ENCODE peak calls at places on chromosomes 3 and 15, in eight cellular contexts. One of them, this sample, is unnamed.

GRCh38 chr15:57505949-57506391 is 85.7 kb upstream of the MYZAP start:
- DNase-seq in colonic mucosa: peak; percentile 82
- DNase-seq in mammary epithelial cell: peak; percentile 69
- DNase-seq in HepG2: no peak
- DNase-seq in CD8-positive, alpha-beta memory T cell: no peak
- DNase-seq in breast epithelium: peak; percentile 72
- DNase-seq in pancreas: peak; percentile 92
- DNase-seq in stomach: peak; percentile 90
- DNase-seq in this sample: peak; percentile 82

GRCh38 chr15:52783929-52784798 is 6.0 kb downstream of the ONECUT1 start:
- DNase-seq in breast epithelium: no peak
- DNase-seq in HepG2: no peak
- DNase-seq in stomach: no peak
- DNase-seq in colonic mucosa: no peak
- DNase-seq in CD8-positive, alpha-beta memory T cell: no peak
- DNase-seq in mammary epithelial cell: no peak
- DNase-seq in pancreas: peak; percentile 68
- DNase-seq in this sample: no peak

GRCh38 chr15:99506399-99506798 is 59.4 kb upstream of the MEF2A start:
- DNase-seq in mammary epithelial cell: no peak
- DNase-seq in CD8-positive, alpha-beta memory T cell: no peak
- DNase-seq in stomach: no peak
- DNase-seq in HepG2: no peak
- DNase-seq in colonic mucosa: no peak
- DNase-seq in pancreas: no peak
- DNase-seq in breast epithelium: no peak
- DNase-seq in this sample: no peak

GRCh38 chr3:69488026-69488425 is 102.1 kb upstream of the FRMD4B start:
- DNase-seq in stomach: no peak
- DNase-seq in CD8-positive, alpha-beta memory T cell: no peak
- DNase-seq in colonic mucosa: no peak
- DNase-seq in mammary epithelial cell: no peak
- DNase-seq in HepG2: no peak
- DNase-seq in pancreas: no peak
- DNase-seq in breast epithelium: no peak
- DNase-seq in this sample: no peak

GRCh38 chr15:85008474-85009260 is 27.0 kb downstream of the PDE8A start:
- DNase-seq in stomach: no peak
- DNase-seq in breast epithelium: no peak
- DNase-seq in colonic mucosa: no peak
- DNase-seq in CD8-positive, alpha-beta memory T cell: no peak
- DNase-seq in HepG2: no peak
- DNase-seq in mammary epithelial cell: no peak
- DNase-seq in pancreas: no peak
- DNase-seq in this sample: no peak

GRCh38 chr3:154953538-154953937 is 126.6 kb upstream of the MME start:
- DNase-seq in breast epithelium: no peak
- DNase-seq in colonic mucosa: no peak
- DNase-seq in CD8-positive, alpha-beta memory T cell: no peak
- DNase-seq in stomach: no peak
- DNase-seq in pancreas: no peak
- DNase-seq in HepG2: no peak
- DNase-seq in mammary epithelial cell: no peak
- DNase-seq in this sample: no peak

GRCh38 chr3:194450341-194450740 is 36.5 kb downstream of the ATP13A3 start:
- DNase-seq in colonic mucosa: no peak
- DNase-seq in HepG2: no peak
- DNase-seq in breast epithelium: no peak
- DNase-seq in mammary epithelial cell: no peak
- DNase-seq in stomach: no peak
- DNase-seq in CD8-positive, alpha-beta memory T cell: no peak
- DNase-seq in pancreas: no peak
- DNase-seq in this sample: no peak

GRCh38 chr3:126107960-126108688 is 24.2 kb upstream of the SLC41A3 start:
- DNase-seq in colonic mucosa: peak; percentile 11
- DNase-seq in stomach: no peak
- DNase-seq in HepG2: no peak
- DNase-seq in pancreas: peak; percentile 12
- DNase-seq in CD8-positive, alpha-beta memory T cell: no peak
- DNase-seq in mammary epithelial cell: peak; percentile 9
- DNase-seq in breast epithelium: peak; percentile 5
- DNase-seq in this sample: no peak

GRCh38 chr3:170690133-170690981 is 104.5 kb upstream of the SLC7A14 start:
- DNase-seq in pancreas: peak; percentile 42
- DNase-seq in colonic mucosa: peak; percentile 72
- DNase-seq in stomach: peak; percentile 77
- DNase-seq in CD8-positive, alpha-beta memory T cell: peak; percentile 6
- DNase-seq in mammary epithelial cell: no peak
- DNase-seq in breast epithelium: peak; percentile 42
- DNase-seq in HepG2: peak; percentile 18
- DNase-seq in this sample: peak; percentile 68

GRCh38 chr3:112393360-112393728 is 60.4 kb downstream of the CD200 start:
- DNase-seq in pancreas: no peak
- DNase-seq in stomach: no peak
- DNase-seq in HepG2: no peak
- DNase-seq in CD8-positive, alpha-beta memory T cell: no peak
- DNase-seq in colonic mucosa: no peak
- DNase-seq in mammary epithelial cell: no peak
- DNase-seq in breast epithelium: no peak
- DNase-seq in this sample: no peak

GRCh38 chr3:24340966-24341365 is 153.7 kb downstream of the THRB start:
- DNase-seq in CD8-positive, alpha-beta memory T cell: no peak
- DNase-seq in HepG2: no peak
- DNase-seq in mammary epithelial cell: no peak
- DNase-seq in stomach: no peak
- DNase-seq in colonic mucosa: no peak
- DNase-seq in pancreas: no peak
- DNase-seq in breast epithelium: no peak
- DNase-seq in this sample: no peak

GRCh38 chr3:16174389-16174788 is at the start of gene GALNT15:
- DNase-seq in CD8-positive, alpha-beta memory T cell: no peak
- DNase-seq in stomach: peak; percentile 69
- DNase-seq in breast epithelium: peak; percentile 82
- DNase-seq in colonic mucosa: peak; percentile 65
- DNase-seq in HepG2: no peak
- DNase-seq in mammary epithelial cell: peak; percentile 60
- DNase-seq in pancreas: peak; percentile 38
- DNase-seq in this sample: peak; percentile 72

GRCh38 chr15:47432831-47433230 is 284.5 kb upstream of the SEMA6D start:
- DNase-seq in stomach: no peak
- DNase-seq in breast epithelium: no peak
- DNase-seq in colonic mucosa: no peak
- DNase-seq in pancreas: no peak
- DNase-seq in HepG2: no peak
- DNase-seq in mammary epithelial cell: no peak
- DNase-seq in CD8-positive, alpha-beta memory T cell: no peak
- DNase-seq in this sample: no peak

GRCh38 chr3:119352235-119352634 is 58.1 kb downstream of the ARHGAP31 start:
- DNase-seq in mammary epithelial cell: peak; percentile 27
- DNase-seq in breast epithelium: no peak
- DNase-seq in colonic mucosa: no peak
- DNase-seq in CD8-positive, alpha-beta memory T cell: no peak
- DNase-seq in HepG2: no peak
- DNase-seq in stomach: no peak
- DNase-seq in pancreas: no peak
- DNase-seq in this sample: no peak

GRCh38 chr15:76964157-76964556 is 30.8 kb upstream of the PSTPIP1 start:
- DNase-seq in pancreas: no peak
- DNase-seq in CD8-positive, alpha-beta memory T cell: no peak
- DNase-seq in breast epithelium: no peak
- DNase-seq in stomach: no peak
- DNase-seq in HepG2: no peak
- DNase-seq in colonic mucosa: no peak
- DNase-seq in mammary epithelial cell: no peak
- DNase-seq in this sample: no peak

GRCh38 chr3:25365636-25366035 is 62.4 kb upstream of the RARB start:
- DNase-seq in mammary epithelial cell: no peak
- DNase-seq in CD8-positive, alpha-beta memory T cell: no peak
- DNase-seq in breast epithelium: no peak
- DNase-seq in HepG2: no peak
- DNase-seq in colonic mucosa: no peak
- DNase-seq in stomach: no peak
- DNase-seq in pancreas: no peak
- DNase-seq in this sample: no peak

GRCh38 chr3:159782724-159783421 is 205.8 kb upstream of the IL12A start:
- DNase-seq in CD8-positive, alpha-beta memory T cell: no peak
- DNase-seq in stomach: no peak
- DNase-seq in mammary epithelial cell: no peak
- DNase-seq in HepG2: peak; percentile 82
- DNase-seq in pancreas: no peak
- DNase-seq in colonic mucosa: peak; percentile 72
- DNase-seq in breast epithelium: no peak
- DNase-seq in this sample: no peak

DNA sequence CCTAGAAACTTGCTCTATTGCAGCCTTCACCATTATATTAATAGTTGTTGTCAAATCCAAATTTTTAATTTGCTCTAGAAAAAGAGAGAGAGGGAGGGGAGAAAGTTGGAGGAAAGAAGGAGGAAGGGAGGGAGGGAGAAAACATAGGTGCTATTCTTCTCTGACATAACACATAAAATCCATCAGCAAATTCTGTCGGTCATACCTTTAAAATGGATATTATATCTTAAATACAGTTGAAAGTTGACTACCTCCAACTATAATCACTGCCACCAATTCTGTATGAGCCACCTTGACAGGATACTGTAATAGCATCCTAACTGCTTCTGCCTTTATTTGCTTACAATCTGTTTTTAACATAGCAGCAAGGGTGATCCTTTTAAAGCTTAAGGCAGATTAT is 314.7 kb upstream of the ALCAM start:
- DNase-seq in mammary epithelial cell: no peak
- DNase-seq in pancreas: no peak
- DNase-seq in HepG2: no peak
- DNase-seq in colonic mucosa: no peak
- DNase-seq in CD8-positive, alpha-beta memory T cell: no peak
- DNase-seq in breast epithelium: no peak
- DNase-seq in stomach: no peak
- DNase-seq in this sample: no peak
- H3K4me1 ChIP-seq in mammary epithelial cell: no peaks in the 10 kb centered on the region
- H3K4me1 ChIP-seq in pancreas: no peaks in the 10 kb centered on the region
- H3K4me1 ChIP-seq in HepG2: no peaks in the 10 kb centered on the region
- H3K4me1 ChIP-seq in colonic mucosa: no peaks in the 10 kb centered on the region
- H3K4me1 ChIP-seq in CD8-positive, alpha-beta memory T cell: no peaks in the 10 kb centered on the region
- H3K4me1 ChIP-seq in breast epithelium: no peaks in the 10 kb centered on the region
- H3K4me1 ChIP-seq in stomach: no peaks in the 10 kb centered on the region
- H3K4me1 ChIP-seq in this sample: no peaks in the 10 kb centered on the region

GRCh38 chr3:38138347-38139190 is at the start of gene MYD88:
- DNase-seq in HepG2: peak; percentile 63
- DNase-seq in mammary epithelial cell: peak; percentile 51
- DNase-seq in breast epithelium: peak; percentile 62
- DNase-seq in stomach: peak; percentile 87
- DNase-seq in colonic mucosa: peak; percentile 90
- DNase-seq in CD8-positive, alpha-beta memory T cell: peak; percentile 81
- DNase-seq in pancreas: peak; percentile 82
- DNase-seq in this sample: peak; percentile 84
- H3K4me1 ChIP-seq in HepG2: peaks cover 41% of the 10 kb centered on the region
- H3K4me1 ChIP-seq in mammary epithelial cell: peaks cover 42% of the 10 kb centered on the region
- H3K4me1 ChIP-seq in breast epithelium: peaks cover 28% of the 10 kb centered on the region
- H3K4me1 ChIP-seq in stomach: peaks cover 54% of the 10 kb centered on the region
- H3K4me1 ChIP-seq in colonic mucosa: peaks cover 27% of the 10 kb centered on the region
- H3K4me1 ChIP-seq in CD8-positive, alpha-beta memory T cell: peaks cover 37% of the 10 kb centered on the region
- H3K4me1 ChIP-seq in pancreas: peaks cover 23% of the 10 kb centered on the region
- H3K4me1 ChIP-seq in this sample: no peaks in the 10 kb centered on the region

DNA sequence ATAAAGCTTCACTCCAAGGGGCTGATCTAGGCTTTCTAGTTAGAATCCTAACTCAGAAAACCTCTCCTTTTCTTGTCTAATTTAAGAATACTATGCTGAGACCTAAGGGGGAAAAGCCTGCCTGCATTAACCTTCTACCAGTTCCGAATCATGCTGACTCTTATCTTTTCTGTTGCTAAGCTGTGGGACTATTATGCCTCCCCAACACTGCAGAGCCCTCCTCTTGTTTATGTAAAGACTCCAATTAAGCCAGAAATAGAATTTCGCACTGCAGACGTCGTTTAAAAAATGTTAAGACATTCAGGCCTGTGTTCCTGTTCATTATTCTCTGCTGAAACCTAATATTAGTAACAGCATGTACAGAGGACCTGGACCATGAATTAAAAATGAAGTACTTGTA is 310.6 kb upstream of the ATP11B start:
- DNase-seq in mammary epithelial cell: no peak
- DNase-seq in stomach: no peak
- DNase-seq in colonic mucosa: no peak
- DNase-seq in CD8-positive, alpha-beta memory T cell: no peak
- DNase-seq in HepG2: no peak
- DNase-seq in pancreas: no peak
- DNase-seq in breast epithelium: no peak
- DNase-seq in this sample: no peak
- H3K4me1 ChIP-seq in mammary epithelial cell: no peaks in the 10 kb centered on the region
- H3K4me1 ChIP-seq in stomach: no peaks in the 10 kb centered on the region
- H3K4me1 ChIP-seq in colonic mucosa: no peaks in the 10 kb centered on the region
- H3K4me1 ChIP-seq in CD8-positive, alpha-beta memory T cell: no peaks in the 10 kb centered on the region
- H3K4me1 ChIP-seq in HepG2: no peaks in the 10 kb centered on the region
- H3K4me1 ChIP-seq in pancreas: no peaks in the 10 kb centered on the region
- H3K4me1 ChIP-seq in breast epithelium: no peaks in the 10 kb centered on the region
- H3K4me1 ChIP-seq in this sample: no peaks in the 10 kb centered on the region

GRCh38 chr3:32106132-32106928 is at the start of gene GPD1L:
- DNase-seq in CD8-positive, alpha-beta memory T cell: peak; percentile 89
- DNase-seq in HepG2: peak; percentile 89
- DNase-seq in breast epithelium: peak; percentile 92
- DNase-seq in mammary epithelial cell: peak; percentile 94
- DNase-seq in stomach: peak; percentile 96
- DNase-seq in pancreas: peak; percentile 96
- DNase-seq in colonic mucosa: peak; percentile 95
- DNase-seq in this sample: peak; percentile 94

GRCh38 chr3:32104492-32104891 is 1.9 kb upstream of the GPD1L start:
- DNase-seq in CD8-positive, alpha-beta memory T cell: no peak
- DNase-seq in breast epithelium: no peak
- DNase-seq in mammary epithelial cell: no peak
- DNase-seq in HepG2: no peak
- DNase-seq in stomach: no peak
- DNase-seq in colonic mucosa: no peak
- DNase-seq in pancreas: no peak
- DNase-seq in this sample: no peak

GRCh38 chr3:32109256-32109655 is 2.8 kb downstream of the GPD1L start:
- DNase-seq in CD8-positive, alpha-beta memory T cell: no peak
- DNase-seq in mammary epithelial cell: no peak
- DNase-seq in HepG2: no peak
- DNase-seq in pancreas: peak; percentile 46
- DNase-seq in breast epithelium: peak; percentile 86
- DNase-seq in stomach: peak; percentile 60
- DNase-seq in colonic mucosa: peak; percentile 72
- DNase-seq in this sample: peak; percentile 91

GRCh38 chr3:32105291-32106131 is 909 bp upstream of the GPD1L start:
- DNase-seq in mammary epithelial cell: peak; percentile 45
- DNase-seq in colonic mucosa: peak; percentile 52
- DNase-seq in breast epithelium: no peak
- DNase-seq in pancreas: no peak
- DNase-seq in stomach: peak; percentile 39
- DNase-seq in CD8-positive, alpha-beta memory T cell: no peak
- DNase-seq in HepG2: no peak
- DNase-seq in this sample: no peak

GRCh38 chr3:32106929-32107362 is 526 bp downstream of the GPD1L start:
- DNase-seq in stomach: peak; percentile 66
- DNase-seq in pancreas: peak; percentile 59
- DNase-seq in colonic mucosa: peak; percentile 90
- DNase-seq in CD8-positive, alpha-beta memory T cell: no peak
- DNase-seq in breast epithelium: no peak
- DNase-seq in HepG2: no peak
- DNase-seq in mammary epithelial cell: no peak
- DNase-seq in this sample: peak; percentile 82
- H3K4me1 ChIP-seq in stomach: peaks cover 58% of the 10 kb centered on the region
- H3K4me1 ChIP-seq in pancreas: peaks cover 3% of the 10 kb centered on the region
- H3K4me1 ChIP-seq in colonic mucosa: peaks cover 12% of the 10 kb centered on the region
- H3K4me1 ChIP-seq in CD8-positive, alpha-beta memory T cell: peaks cover 17% of the 10 kb centered on the region
- H3K4me1 ChIP-seq in breast epithelium: peaks cover 14% of the 10 kb centered on the region
- H3K4me1 ChIP-seq in HepG2: peaks cover 62% of the 10 kb centered on the region
- H3K4me1 ChIP-seq in mammary epithelial cell: peaks cover 16% of the 10 kb centered on the region
- H3K4me1 ChIP-seq in this sample: peaks cover 17% of the 10 kb centered on the region

GRCh38 chr3:88113311-88114162 is 36.2 kb upstream of the C3orf38 start:
- DNase-seq in colonic mucosa: peak; percentile 73
- DNase-seq in breast epithelium: peak; percentile 21
- DNase-seq in CD8-positive, alpha-beta memory T cell: peak; percentile 39
- DNase-seq in stomach: peak; percentile 58
- DNase-seq in mammary epithelial cell: peak; percentile 58
- DNase-seq in HepG2: peak; percentile 60
- DNase-seq in pancreas: peak; percentile 41
- DNase-seq in this sample: peak; percentile 52
- H3K4me1 ChIP-seq in colonic mucosa: no peaks in the 10 kb centered on the region
- H3K4me1 ChIP-seq in breast epithelium: no peaks in the 10 kb centered on the region
- H3K4me1 ChIP-seq in CD8-positive, alpha-beta memory T cell: no peaks in the 10 kb centered on the region
- H3K4me1 ChIP-seq in stomach: no peaks in the 10 kb centered on the region
- H3K4me1 ChIP-seq in mammary epithelial cell: no peaks in the 10 kb centered on the region
- H3K4me1 ChIP-seq in HepG2: no peaks in the 10 kb centered on the region
- H3K4me1 ChIP-seq in pancreas: no peaks in the 10 kb centered on the region
- H3K4me1 ChIP-seq in this sample: peaks cover 2% of the 10 kb centered on the region